ENCODE peak calls at places on chromosome 21, in ten cellular contexts. F is breast epithelium; B is activated naive CD4-positive, alpha-beta T cell treated with anti-CD3 and anti-CD28 coated beads, Interleukin-2, amount 50 U/mL, for 16 hours; U is AG09319; R is WTC11; J is stimulated activated CD8-positive, alpha-beta memory T cell treated with anti-CD3 and anti-CD28 coated beads, Interleukin-15, amount 100 ng/mL, for 4 hours; M is HepG2; P is left lung; V is tibial artery; Z is endothelial cell. O is an unnamed sample.

GRCh38 chr21:42572906-42573495 is 59.3 kb downstream of the SLC37A1 start:
- DNase-seq in F (no peak), B (no peak), U (no peak), R (peak; percentile 4), J (no peak), M (no peak), P (peak; percentile 23), V (peak; percentile 3), Z (no peak), O (no peak)

GRCh38 chr21:39097335-39097861 is 85.9 kb downstream of the PSMG1 start:
- DNase-seq in F (no peak), B (no peak), U (no peak), R (no peak), J (no peak), M (no peak), P (peak; percentile 62), V (peak; percentile 37), Z (no peak), O (no peak)

GRCh38 chr21:16280731-16281130 is 550.9 kb downstream of the USP25 start:
- DNase-seq in F (no peak), B (no peak), U (no peak), R (no peak), J (no peak), M (no peak), P (no peak), V (no peak), Z (no peak), O (no peak)

GRCh38 chr21:31731112-31731801 is 661 bp downstream of the SCAF4 start:
- DNase-seq in F (peak; percentile 32), B (peak; percentile 64), U (no peak), R (peak; percentile 57), J (peak; percentile 32), M (peak; percentile 68), P (peak; percentile 58), V (peak; percentile 31), Z (peak; percentile 63), O (no peak)

GRCh38 chr21:38807481-38807880 is 1.8 kb downstream of the ETS2 start:
- DNase-seq in F (no peak), B (no peak), U (no peak), R (no peak), J (no peak), M (no peak), P (no peak), V (no peak), Z (no peak), O (no peak)

GRCh38 chr21:45560106-45561021 is 18.1 kb upstream of the SLC19A1 start:
- DNase-seq in F (no peak), B (no peak), U (no peak), R (no peak), J (no peak), M (no peak), P (no peak), V (peak; percentile 9), Z (no peak), O (no peak)

GRCh38 chr21:41164981-41165650 is 2.8 kb upstream of the BACE2 start:
- DNase-seq in F (peak; percentile 80), B (no peak), U (no peak), R (no peak), J (no peak), M (peak; percentile 5), P (no peak), V (peak; percentile 60), Z (no peak), O (no peak)

GRCh38 chr21:29501451-29501850 is 202.7 kb downstream of the BACH1 start:
- DNase-seq in F (no peak), B (no peak), U (no peak), R (no peak), J (no peak), M (no peak), P (no peak), V (no peak), Z (no peak), O (no peak)

GRCh38 chr21:19870682-19871081 is 1127.5 kb upstream of the NCAM2 start:
- DNase-seq in F (no peak), B (no peak), U (no peak), R (no peak), J (no peak), M (no peak), P (no peak), V (no peak), Z (no peak), O (no peak)

GRCh38 chr21:22941779-22942178 is 1943.6 kb downstream of the NCAM2 start:
- DNase-seq in F (no peak), B (no peak), U (no peak), R (no peak), J (no peak), M (no peak), P (no peak), V (no peak), Z (no peak), O (no peak)

GRCh38 chr21:31656199-31657095 is 3.0 kb upstream of the SOD1 start:
- DNase-seq in F (no peak), B (peak; percentile 31), U (no peak), R (no peak), J (no peak), M (no peak), P (no peak), V (no peak), Z (no peak), O (no peak)

GRCh38 chr21:15895142-15896106 is 165.6 kb downstream of the USP25 start:
- DNase-seq in F (no peak), B (no peak), U (no peak), R (no peak), J (no peak), M (no peak), P (no peak), V (no peak), Z (no peak), O (no peak)

GRCh38 chr21:9759972-9760371 is 761.4 kb upstream of the TPTE start:
- DNase-seq in F (no peak), B (no peak), U (no peak), R (no peak), J (no peak), M (no peak), P (no peak), V (no peak), Z (no peak), O (no peak)

GRCh38 chr21:41664881-41665765 is 101.7 kb downstream of the RIPK4 start:
- DNase-seq in F (no peak), B (no peak), U (no peak), R (no peak), J (no peak), M (no peak), P (no peak), V (peak; percentile 82), Z (no peak), O (no peak)

GRCh38 chr21:15160136-15160535 is 95.3 kb upstream of the NRIP1 start:
- DNase-seq in F (no peak), B (no peak), U (no peak), R (no peak), J (no peak), M (no peak), P (no peak), V (no peak), Z (no peak), O (no peak)

GRCh38 chr21:43884012-43884860 is 19.2 kb downstream of the AGPAT3 start:
- DNase-seq in F (peak; percentile 50), B (no peak), U (no peak), R (no peak), J (no peak), M (peak; percentile 73), P (peak; percentile 65), V (no peak), Z (no peak), O (no peak)

GRCh38 chr21:18529253-18529652 is 125.7 kb upstream of the TMPRSS15 start:
- DNase-seq in F (no peak), B (no peak), U (no peak), R (no peak), J (no peak), M (no peak), P (no peak), V (no peak), Z (no peak), O (no peak)

GRCh38 chr21:45363921-45364463 is 41.0 kb upstream of the COL18A1 start:
- DNase-seq in F (peak; percentile 86), B (peak; percentile 35), U (peak; percentile 93), R (no peak), J (no peak), M (peak; percentile 82), P (peak; percentile 77), V (peak; percentile 93), Z (no peak), O (no peak)

GRCh38 chr21:46095814-46096595 is 1.9 kb upstream of the COL6A2 start:
- DNase-seq in F (peak; percentile 16), B (no peak), U (no peak), R (no peak), J (no peak), M (no peak), P (no peak), V (no peak), Z (no peak), O (no peak)

GRCh38 chr21:36608251-36608650 is 90.7 kb upstream of the SIM2 start:
- DNase-seq in F (no peak), B (no peak), U (no peak), R (no peak), J (no peak), M (no peak), P (no peak), V (no peak), Z (no peak), O (no peak)

GRCh38 chr21:44337941-44338895 is 972 bp downstream of the CFAP410 start:
- DNase-seq in F (peak; percentile 78), B (peak; percentile 30), U (no peak), R (peak; percentile 66), J (peak; percentile 26), M (peak; percentile 59), P (peak; percentile 64), V (peak; percentile 71), Z (peak; percentile 49), O (no peak)

GRCh38 chr21:42079939-42080787 is 9.0 kb downstream of the UMODL1 start:
- DNase-seq in F (no peak), B (no peak), U (no peak), R (no peak), J (no peak), M (no peak), P (no peak), V (no peak), Z (no peak), O (no peak)

GRCh38 chr21:15301014-15301413 is 236.2 kb upstream of the NRIP1 start:
- DNase-seq in F (no peak), B (no peak), U (no peak), R (no peak), J (no peak), M (no peak), P (no peak), V (no peak), Z (no peak), O (no peak)

GRCh38 chr21:46057111-46057709 is 40.7 kb upstream of the COL6A2 start:
- DNase-seq in F (no peak), B (no peak), U (no peak), R (no peak), J (no peak), M (no peak), P (no peak), V (no peak), Z (no peak), O (no peak)

GRCh38 chr21:45618846-45619485 is 24.6 kb upstream of the PCBP3 start:
- DNase-seq in F (no peak), B (no peak), U (no peak), R (peak; percentile 4), J (no peak), M (no peak), P (peak; percentile 26), V (no peak), Z (no peak), O (no peak)

GRCh38 chr21:42640486-42640885 is 12.9 kb upstream of the PDE9A start:
- DNase-seq in F (no peak), B (no peak), U (no peak), R (no peak), J (no peak), M (no peak), P (peak; percentile 67), V (no peak), Z (no peak), O (no peak)

GRCh38 chr21:41133896-41134522 is 34.0 kb upstream of the BACE2 start:
- DNase-seq in F (no peak), B (no peak), U (no peak), R (no peak), J (no peak), M (peak; percentile 49), P (no peak), V (no peak), Z (peak; percentile 30), O (no peak)

GRCh38 chr21:33305344-33305671 is 19.5 kb upstream of the IFNAR1 start:
- DNase-seq in F (no peak), B (no peak), U (no peak), R (no peak), J (no peak), M (no peak), P (no peak), V (no peak), Z (no peak), O (no peak)